ENCODE peak calls at places on chromosome 22, in six cellular contexts. One of them, this sample, is unnamed.

GRCh38 chr22:23542933-23543332 is 37.2 kb downstream of the IGLL1 start:
- DNase-seq in GM23338: no peak
- DNase-seq in H1: no peak
- DNase-seq in HCT116: no peak
- DNase-seq in HepG2: no peak
- DNase-seq in GM12878: no peak
- DNase-seq in this sample: no peak

GRCh38 chr22:40609216-40609615 is 27.3 kb downstream of the MRTFA start:
- DNase-seq in GM23338: no peak
- DNase-seq in H1: no peak
- DNase-seq in HCT116: no peak
- DNase-seq in HepG2: no peak
- DNase-seq in GM12878: no peak
- DNase-seq in this sample: no peak

GRCh38 chr22:44193537-44193896 is 12.8 kb downstream of the PARVG start:
- DNase-seq in GM23338: no peak
- DNase-seq in H1: no peak
- DNase-seq in HCT116: no peak
- DNase-seq in HepG2: no peak
- DNase-seq in GM12878: no peak
- DNase-seq in this sample: no peak

GRCh38 chr22:21624880-21625791 is 4.7 kb downstream of the YDJC start:
- DNase-seq in GM23338: no peak
- DNase-seq in H1: no peak
- DNase-seq in HCT116: no peak
- DNase-seq in HepG2: no peak
- DNase-seq in GM12878: no peak
- DNase-seq in this sample: no peak

GRCh38 chr22:17627961-17628303 is 617 bp downstream of the ATP6V1E1 start:
- DNase-seq in GM23338: peak
- DNase-seq in H1: no peak
- DNase-seq in HCT116: no peak
- DNase-seq in HepG2: no peak
- DNase-seq in GM12878: no peak
- DNase-seq in this sample: no peak

GRCh38 chr22:44448271-44448780 is 49.7 kb downstream of the RTL6 start:
- DNase-seq in GM23338: no peak
- DNase-seq in H1: no peak
- DNase-seq in HCT116: no peak
- DNase-seq in HepG2: no peak
- DNase-seq in GM12878: no peak
- DNase-seq in this sample: no peak

GRCh38 chr22:40654522-40655167 is 18.1 kb upstream of the MRTFA start:
- DNase-seq in GM23338: peak
- DNase-seq in H1: no peak
- DNase-seq in HCT116: no peak
- DNase-seq in HepG2: no peak
- DNase-seq in GM12878: no peak
- DNase-seq in this sample: no peak

GRCh38 chr22:41405588-41405987 is 23.8 kb downstream of the TEF start:
- DNase-seq in GM23338: no peak
- DNase-seq in H1: no peak
- DNase-seq in HCT116: no peak
- DNase-seq in HepG2: no peak
- DNase-seq in GM12878: no peak
- DNase-seq in this sample: no peak

GRCh38 chr22:31229402-31230140 is 17.5 kb downstream of the LIMK2 start:
- DNase-seq in GM23338: peak
- DNase-seq in H1: no peak
- DNase-seq in HCT116: no peak
- DNase-seq in HepG2: no peak
- DNase-seq in GM12878: no peak
- DNase-seq in this sample: no peak

GRCh38 chr22:46619240-46619829 is 851 bp upstream of the GRAMD4 start:
- DNase-seq in GM23338: no peak
- DNase-seq in H1: no peak
- DNase-seq in HCT116: no peak
- DNase-seq in HepG2: no peak
- DNase-seq in GM12878: no peak
- DNase-seq in this sample: no peak

GRCh38 chr22:44311855-44312170 is 938 bp downstream of the SHISAL1 start:
- DNase-seq in GM23338: no peak
- DNase-seq in H1: no peak
- DNase-seq in HCT116: no peak
- DNase-seq in HepG2: no peak
- DNase-seq in GM12878: no peak
- DNase-seq in this sample: no peak

GRCh38 chr22:11253000-11253511 is 4274.9 kb upstream of the OR11H1 start:
- DNase-seq in GM23338: no peak
- DNase-seq in H1: no peak
- DNase-seq in HCT116: no peak
- DNase-seq in HepG2: no peak
- DNase-seq in GM12878: no peak
- DNase-seq in this sample: no peak

GRCh38 chr22:25112538-25113253 is 87.0 kb upstream of the CRYBB3 start:
- DNase-seq in GM23338: no peak
- DNase-seq in H1: no peak
- DNase-seq in HCT116: no peak
- DNase-seq in HepG2: peak
- DNase-seq in GM12878: no peak
- DNase-seq in this sample: no peak

GRCh38 chr22:45124176-45124857 is 39.4 kb upstream of the NUP50 start:
- DNase-seq in GM23338: no peak
- DNase-seq in H1: no peak
- DNase-seq in HCT116: no peak
- DNase-seq in HepG2: no peak
- DNase-seq in GM12878: no peak
- DNase-seq in this sample: no peak

GRCh38 chr22:22709719-22710445 is 65.5 kb downstream of the GGTLC2 start:
- DNase-seq in GM23338: peak
- DNase-seq in H1: peak
- DNase-seq in HCT116: no peak
- DNase-seq in HepG2: no peak
- DNase-seq in GM12878: no peak
- DNase-seq in this sample: no peak

GRCh38 chr22:44667829-44668189 is 34.2 kb upstream of the PRR5 start:
- DNase-seq in GM23338: no peak
- DNase-seq in H1: no peak
- DNase-seq in HCT116: no peak
- DNase-seq in HepG2: no peak
- DNase-seq in GM12878: no peak
- DNase-seq in this sample: no peak

GRCh38 chr22:24431309-24432034 is 4.1 kb downstream of the ADORA2A start:
- DNase-seq in GM23338: no peak
- DNase-seq in H1: no peak
- DNase-seq in HCT116: no peak
- DNase-seq in HepG2: no peak
- DNase-seq in GM12878: no peak
- DNase-seq in this sample: no peak

GRCh38 chr22:30857103-30857502 is 111.5 kb downstream of the MORC2 start:
- DNase-seq in GM23338: no peak
- DNase-seq in H1: no peak
- DNase-seq in HCT116: no peak
- DNase-seq in HepG2: no peak
- DNase-seq in GM12878: no peak
- DNase-seq in this sample: no peak

DNA sequence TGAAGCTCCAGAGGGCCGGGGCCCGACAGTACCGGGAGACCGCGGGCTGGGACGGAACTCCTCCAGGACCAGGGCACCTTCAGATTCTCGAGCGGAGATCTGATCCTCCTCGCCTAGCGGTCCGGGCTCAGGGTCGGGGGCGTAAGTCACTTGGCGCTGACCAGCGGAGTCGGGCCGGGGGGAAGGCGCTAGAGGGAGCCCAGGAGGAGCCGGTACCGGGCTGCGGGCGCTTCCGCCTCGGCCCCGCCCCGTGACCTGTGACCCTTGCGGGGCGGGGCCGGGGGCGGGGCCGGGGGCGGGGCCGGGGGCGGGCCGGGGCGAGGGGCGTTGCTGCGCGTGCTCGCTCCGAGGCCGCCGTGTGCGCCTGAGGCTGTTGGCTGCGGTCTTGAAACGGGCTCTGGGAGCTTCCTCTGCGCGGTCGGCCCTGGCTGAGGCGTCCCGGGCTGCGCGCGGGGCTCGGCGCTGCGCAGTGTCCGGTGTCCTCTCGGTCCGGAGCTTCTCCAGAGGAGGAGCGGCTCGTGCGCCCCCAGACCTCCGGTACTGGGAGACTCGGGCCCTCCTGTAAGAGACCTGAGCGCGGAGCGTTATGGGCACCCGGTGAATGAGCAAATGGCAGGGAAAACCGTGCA is at the start of gene ARSA:
- DNase-seq in GM23338: peak
- DNase-seq in H1: peak
- DNase-seq in HCT116: no peak
- DNase-seq in HepG2: peak
- DNase-seq in GM12878: peak
- DNase-seq in this sample: no peak
- TF ChIP-seq EZH2 in GM23338: no peak
- TF ChIP-seq EZH2 in H1: no peak
- TF ChIP-seq EZH2 in HCT116: no peak
- TF ChIP-seq EZH2 in HepG2: no peak
- TF ChIP-seq EZH2 in GM12878: no peak
- TF ChIP-seq EZH2 in this sample: no peak

DNA sequence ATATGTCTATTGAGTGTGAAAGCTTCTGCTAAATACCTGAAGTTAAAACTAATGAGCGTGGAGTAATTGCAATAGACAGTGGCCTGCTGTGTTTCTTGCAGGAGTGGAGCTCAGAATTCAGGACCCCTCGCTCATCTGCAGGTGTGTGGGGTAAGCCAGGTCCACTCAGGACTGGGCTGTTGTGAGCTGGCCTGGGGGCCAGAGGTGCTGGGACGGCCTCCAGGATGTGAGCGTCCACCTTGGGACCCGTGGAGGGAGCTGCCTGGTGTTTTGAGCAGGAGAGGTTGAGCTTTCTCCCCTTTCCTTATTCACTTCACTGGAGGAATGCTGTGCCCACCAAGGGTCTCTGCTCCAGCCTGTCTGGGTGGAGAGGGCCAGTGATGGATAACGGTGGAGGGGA is 681.2 kb downstream of the BRD1 start:
- DNase-seq in GM23338: no peak
- DNase-seq in H1: no peak
- DNase-seq in HCT116: no peak
- DNase-seq in HepG2: no peak
- DNase-seq in GM12878: no peak
- DNase-seq in this sample: no peak
- TF ChIP-seq POLR2AphosphoS5 in GM23338: no peak
- TF ChIP-seq POLR2AphosphoS5 in H1: no peak
- TF ChIP-seq POLR2AphosphoS5 in HCT116: no peak
- TF ChIP-seq POLR2AphosphoS5 in HepG2: no peak
- TF ChIP-seq POLR2AphosphoS5 in GM12878: no peak
- TF ChIP-seq POLR2AphosphoS5 in this sample: no peak

GRCh38 chr22:19879996-19880785 is 25.5 kb upstream of the GNB1L start:
- DNase-seq in GM23338: no peak
- DNase-seq in H1: peak
- DNase-seq in HCT116: no peak
- DNase-seq in HepG2: peak
- DNase-seq in GM12878: no peak
- DNase-seq in this sample: no peak

GRCh38 chr22:19879248-19879575 is 24.5 kb upstream of the GNB1L start:
- DNase-seq in GM23338: no peak
- DNase-seq in H1: peak
- DNase-seq in HCT116: no peak
- DNase-seq in HepG2: no peak
- DNase-seq in GM12878: no peak
- DNase-seq in this sample: no peak

GRCh38 chr22:19882446-19883381 is 28.0 kb upstream of the GNB1L start:
- DNase-seq in GM23338: no peak
- DNase-seq in H1: peak
- DNase-seq in HCT116: no peak
- DNase-seq in HepG2: no peak
- DNase-seq in GM12878: no peak
- DNase-seq in this sample: no peak

GRCh38 chr22:19879651-19879995 is 24.9 kb upstream of the GNB1L start:
- DNase-seq in GM23338: no peak
- DNase-seq in H1: peak
- DNase-seq in HCT116: no peak
- DNase-seq in HepG2: no peak
- DNase-seq in GM12878: no peak
- DNase-seq in this sample: no peak

DNA sequence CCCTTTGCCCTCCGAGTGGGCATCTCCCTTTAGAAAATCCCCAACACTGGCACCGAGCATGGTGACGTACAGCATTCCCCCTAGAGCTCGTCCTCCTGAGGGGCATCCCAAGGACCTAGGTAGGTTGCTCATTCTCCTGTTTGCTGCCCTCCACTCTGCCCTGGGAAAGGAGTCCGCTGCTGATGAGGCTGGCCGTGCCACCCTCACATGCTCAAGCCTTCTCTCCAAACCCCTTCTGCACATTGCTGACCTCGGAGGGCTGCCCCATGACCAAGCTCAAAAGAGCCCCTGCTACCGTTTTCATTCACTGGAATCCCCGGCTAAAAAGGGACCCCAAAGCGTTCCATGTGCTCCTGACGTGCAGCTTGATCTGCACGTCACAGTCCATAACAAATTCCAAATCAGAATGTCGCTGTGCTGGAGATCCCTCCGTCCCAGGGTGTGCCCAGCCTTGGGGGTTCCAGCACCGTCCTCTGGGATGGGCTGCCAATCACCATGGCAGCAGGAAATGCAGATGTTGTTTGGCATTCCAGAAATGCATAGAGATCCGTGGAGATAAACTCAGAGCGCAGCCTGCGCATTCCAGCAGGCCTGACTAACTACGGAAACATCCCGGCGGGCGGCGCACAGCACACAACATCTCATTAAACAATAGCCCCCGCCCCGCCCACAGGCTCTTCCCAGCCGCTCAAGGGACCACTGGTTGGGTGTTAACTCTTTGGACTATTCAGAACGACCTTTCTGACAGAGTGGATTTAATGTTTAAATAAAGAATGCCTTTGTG is 26.3 kb upstream of the GNB1L start:
- DNase-seq in GM23338: peak
- DNase-seq in H1: peak
- DNase-seq in HCT116: peak
- DNase-seq in HepG2: peak
- DNase-seq in GM12878: no peak
- DNase-seq in this sample: peak
- H3K4me3 ChIP-seq in GM23338: peak
- H3K4me3 ChIP-seq in H1: no peak
- H3K4me3 ChIP-seq in HCT116: no peak
- H3K4me3 ChIP-seq in HepG2: peak
- H3K4me3 ChIP-seq in GM12878: no peak
- H3K4me3 ChIP-seq in this sample: peak

GRCh38 chr22:39457047-39457545 is 284 bp downstream of the MGAT3 start:
- DNase-seq in GM23338: no peak
- DNase-seq in H1: no peak
- DNase-seq in HCT116: no peak
- DNase-seq in HepG2: no peak
- DNase-seq in GM12878: no peak
- DNase-seq in this sample: no peak

GRCh38 chr22:39457546-39458442 is 982 bp downstream of the MGAT3 start:
- DNase-seq in GM23338: no peak
- DNase-seq in H1: no peak
- DNase-seq in HCT116: no peak
- DNase-seq in HepG2: no peak
- DNase-seq in GM12878: no peak
- DNase-seq in this sample: no peak

GRCh38 chr22:39458443-39459083 is 1.8 kb downstream of the MGAT3 start:
- DNase-seq in GM23338: no peak
- DNase-seq in H1: no peak
- DNase-seq in HCT116: no peak
- DNase-seq in HepG2: no peak
- DNase-seq in GM12878: no peak
- DNase-seq in this sample: no peak

GRCh38 chr22:39454385-39454871 is 2.4 kb upstream of the MGAT3 start:
- DNase-seq in GM23338: no peak
- DNase-seq in H1: no peak
- DNase-seq in HCT116: no peak
- DNase-seq in HepG2: no peak
- DNase-seq in GM12878: no peak
- DNase-seq in this sample: no peak

GRCh38 chr22:39456262-39457046 is at the start of gene MGAT3:
- DNase-seq in GM23338: no peak
- DNase-seq in H1: no peak
- DNase-seq in HCT116: no peak
- DNase-seq in HepG2: no peak
- DNase-seq in GM12878: no peak
- DNase-seq in this sample: no peak
- TF ChIP-seq EZH2 in GM23338: no peak
- TF ChIP-seq EZH2 in H1: no peak
- TF ChIP-seq EZH2 in HCT116: no peak
- TF ChIP-seq EZH2 in HepG2: no peak
- TF ChIP-seq EZH2 in GM12878: no peak
- TF ChIP-seq EZH2 in this sample: no peak

This sample was measured in SK-N-MC.